ENCODE peak calls at places on chromosomes 5 and 9, in four cellular contexts. S is aorta; F is cardiac muscle cell; I is CD8-positive, alpha-beta T cell. P is an unnamed sample.

GRCh38 chr5:64800926-64801325 is 32.2 kb downstream of the CWC27 start:
- DNase-seq in I (no peak), F (no peak), S (no peak), P (no peak)

GRCh38 chr5:141349917-141350619 is at the start of gene PCDHGB1:
- DNase-seq in S (no peak), I (no peak), F (peak), P (no peak)

GRCh38 chr9:614421-614820 is 227.1 kb upstream of the DMRT1 start:
- DNase-seq in F (no peak), S (peak), I (no peak), P (peak)

GRCh38 chr5:83718195-83718825 is 2.3 kb downstream of the HAPLN1 start:
- DNase-seq in I (no peak), S (no peak), F (peak), P (no peak)

GRCh38 chr5:90473321-90474234 is 993 bp downstream of the MBLAC2 start:
- DNase-seq in S (no peak), F (no peak), I (peak), P (no peak)

GRCh38 chr5:133368009-133368408 is 244.3 kb downstream of the FSTL4 start:
- DNase-seq in F (no peak), S (no peak), I (no peak), P (no peak)

GRCh38 chr9:73079326-73079725 is 72.3 kb upstream of the ANXA1 start:
- DNase-seq in F (no peak), I (no peak), S (no peak), P (no peak)

GRCh38 chr5:136013559-136013958 is 15.2 kb upstream of the TGFBI start:
- DNase-seq in S (no peak), I (no peak), F (no peak), P (no peak)

GRCh38 chr5:146340260-146341081 is 1.8 kb downstream of the POU4F3 start:
- DNase-seq in S (peak), I (no peak), F (peak), P (no peak)

GRCh38 chr5:151257731-151258715 is 5.0 kb downstream of the GM2A start:
- DNase-seq in I (no peak), S (peak), F (no peak), P (no peak)

GRCh38 chr9:138064547-138064946 is 187.0 kb downstream of the CACNA1B start:
- DNase-seq in F (no peak), I (no peak), S (no peak), P (peak)

GRCh38 chr9:35191105-35191504 is 29.3 kb downstream of the UNC13B start:
- DNase-seq in S (no peak), F (no peak), I (no peak), P (no peak)

GRCh38 chr5:4868140-4868735 is 271.9 kb upstream of the ADAMTS16 start:
- DNase-seq in I (no peak), F (peak), S (no peak), P (no peak)

GRCh38 chr5:122515709-122516431 is 203.8 kb downstream of the SNCAIP start:
- DNase-seq in S (peak), F (peak), I (no peak), P (peak)

GRCh38 chr5:66080664-66081063 is 63.4 kb upstream of the SREK1 start:
- DNase-seq in I (no peak), F (peak), S (no peak), P (no peak)

GRCh38 chr5:176806137-176806536 is 4.2 kb upstream of the UNC5A start:
- DNase-seq in F (peak), S (no peak), I (no peak), P (no peak)

GRCh38 chr9:2765250-2765880 is 48.1 kb downstream of the KCNV2 start:
- DNase-seq in S (no peak), I (no peak), F (no peak), P (no peak)

GRCh38 chr9:14308751-14309140 is 5.2 kb downstream of the NFIB start:
- DNase-seq in I (no peak), F (no peak), S (no peak), P (no peak)

GRCh38 chr5:178074266-178074952 is 38.9 kb upstream of the N4BP3 start:
- DNase-seq in S (no peak), F (peak), I (no peak), P (no peak)

GRCh38 chr5:139392678-139393496 is 2.0 kb downstream of the PROB1 start:
- DNase-seq in F (peak), S (peak), I (peak), P (no peak)

GRCh38 chr9:74577956-74578355 is 80.8 kb downstream of the RORB start:
- DNase-seq in S (no peak), I (no peak), F (no peak), P (no peak)

GRCh38 chr9:78312125-78312524 is 15.2 kb downstream of the PSAT1 start:
- DNase-seq in F (no peak), S (no peak), I (no peak), P (no peak)

GRCh38 chr5:42811591-42812392 is at the start of gene SELENOP:
- DNase-seq in I (no peak), S (peak), F (peak), P (peak)

GRCh38 chr5:42808888-42809611 is 2.6 kb downstream of the SELENOP start:
- DNase-seq in I (no peak), F (no peak), S (no peak), P (no peak)

GRCh38 chr5:42810905-42811590 is 644 bp downstream of the SELENOP start:
- DNase-seq in F (peak), S (no peak), I (no peak), P (no peak)

GRCh38 chr5:42813533-42813932 is 1.8 kb upstream of the SELENOP start:
- DNase-seq in I (no peak), F (no peak), S (no peak), P (no peak)

GRCh38 chr5:42812620-42813019 is 928 bp upstream of the SELENOP start:
- DNase-seq in I (no peak), S (no peak), F (no peak), P (no peak)
- H3K4me3 ChIP-seq in I (no peak), S (no peak), F (no peak), P (no peak)

DNA sequence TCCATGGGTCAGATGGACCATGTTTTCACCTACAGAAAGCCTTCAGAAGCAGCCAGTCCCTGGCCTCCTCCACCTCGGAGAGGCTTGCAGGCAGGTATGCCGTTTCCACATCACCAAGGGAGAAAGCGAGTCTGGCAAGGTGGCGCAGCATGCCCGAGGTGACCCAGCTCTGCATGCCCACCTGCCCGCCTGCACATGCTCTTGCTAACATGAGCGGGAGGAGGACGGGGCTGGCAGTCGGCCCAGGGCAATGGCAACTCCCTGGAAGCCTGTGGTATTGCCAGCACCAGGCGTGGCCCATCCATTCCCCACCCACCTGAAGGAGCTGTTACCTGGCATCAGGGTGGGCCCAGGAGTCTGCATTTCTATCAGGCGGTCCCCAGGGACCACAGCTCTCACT is 3.3 kb upstream of the NINJ1 start:
- DNase-seq in S (peak), I (peak), F (no peak), P (no peak)
- H3K4me3 ChIP-seq in S (no peak), I (no peak), F (no peak), P (no peak)

GRCh38 chr9:124257070-124257864 is 482 bp upstream of the NEK6 start:
- DNase-seq in I (no peak), F (no peak), S (peak), P (no peak)

GRCh38 chr9:124251605-124252366 is 6.0 kb upstream of the NEK6 start:
- DNase-seq in I (no peak), S (no peak), F (peak), P (no peak)

GRCh38 chr9:124256517-124257069 is 1.2 kb upstream of the NEK6 start:
- DNase-seq in S (no peak), I (no peak), F (peak), P (no peak)

GRCh38 chr9:124255222-124255621 is 2.5 kb upstream of the NEK6 start:
- DNase-seq in S (peak), I (no peak), F (no peak), P (peak)

DNA sequence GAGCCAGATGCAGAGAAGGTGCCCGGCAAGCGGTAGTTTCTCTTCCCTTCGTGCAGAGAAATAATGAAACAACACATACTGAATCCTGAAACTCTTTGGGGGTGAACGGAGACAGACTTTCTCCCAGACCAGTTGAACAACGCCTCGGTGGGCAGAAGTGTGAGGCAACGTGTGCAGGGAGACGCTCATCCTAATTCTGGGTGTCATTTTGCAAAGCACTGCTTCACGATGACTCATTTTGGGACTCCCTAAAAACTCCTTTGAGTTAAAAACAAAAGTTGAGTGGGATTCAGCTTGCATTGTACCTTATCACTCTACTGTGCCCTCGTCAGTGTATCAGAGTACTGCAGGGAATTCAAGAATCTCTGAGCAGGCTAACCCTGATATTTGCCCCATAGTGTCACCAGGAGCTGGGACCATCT is 3.5 kb upstream of the NEK6 start:
- DNase-seq in S (no peak), F (no peak), I (no peak), P (peak)
- H3K4me3 ChIP-seq in S (no peak), F (no peak), I (no peak), P (no peak)

GRCh38 chr5:96629774-96630173 is 32.4 kb upstream of the CAST start:
- DNase-seq in S (no peak), I (no peak), F (peak), P (no peak)

GRCh38 chr5:96624631-96625030 is 37.5 kb upstream of the CAST start:
- DNase-seq in F (no peak), I (no peak), S (no peak), P (no peak)

GRCh38 chr5:96626956-96627355 is 35.2 kb upstream of the CAST start:
- DNase-seq in F (peak), I (no peak), S (no peak), P (no peak)

GRCh38 chr5:96628406-96628805 is 33.8 kb upstream of the CAST start:
- DNase-seq in S (no peak), I (no peak), F (no peak), P (no peak)

GRCh38 chr5:96627792-96628191 is 34.4 kb upstream of the CAST start:
- DNase-seq in I (no peak), F (no peak), S (no peak), P (no peak)
- H3K4me3 ChIP-seq in I (no peak), F (no peak), S (no peak), P (no peak)

GRCh38 chr5:75952291-75952690 is 130.9 kb upstream of the SV2C start:
- DNase-seq in F (no peak), I (no peak), S (no peak), P (no peak)
- H3K4me3 ChIP-seq in F (no peak), I (no peak), S (no peak), P (no peak)

GRCh38 chr5:143393516-143393915 is 10.0 kb downstream of the NR3C1 start:
- DNase-seq in F (no peak), S (no peak), I (no peak), P (no peak)

GRCh38 chr5:143397302-143398052 is 6.0 kb downstream of the NR3C1 start:
- DNase-seq in I (no peak), S (no peak), F (no peak), P (no peak)

GRCh38 chr5:143398053-143398355 is 5.5 kb downstream of the NR3C1 start:
- DNase-seq in S (no peak), I (no peak), F (no peak), P (no peak)

GRCh38 chr5:143396353-143396940 is 7.0 kb downstream of the NR3C1 start:
- DNase-seq in S (no peak), F (no peak), I (no peak), P (no peak)

DNA sequence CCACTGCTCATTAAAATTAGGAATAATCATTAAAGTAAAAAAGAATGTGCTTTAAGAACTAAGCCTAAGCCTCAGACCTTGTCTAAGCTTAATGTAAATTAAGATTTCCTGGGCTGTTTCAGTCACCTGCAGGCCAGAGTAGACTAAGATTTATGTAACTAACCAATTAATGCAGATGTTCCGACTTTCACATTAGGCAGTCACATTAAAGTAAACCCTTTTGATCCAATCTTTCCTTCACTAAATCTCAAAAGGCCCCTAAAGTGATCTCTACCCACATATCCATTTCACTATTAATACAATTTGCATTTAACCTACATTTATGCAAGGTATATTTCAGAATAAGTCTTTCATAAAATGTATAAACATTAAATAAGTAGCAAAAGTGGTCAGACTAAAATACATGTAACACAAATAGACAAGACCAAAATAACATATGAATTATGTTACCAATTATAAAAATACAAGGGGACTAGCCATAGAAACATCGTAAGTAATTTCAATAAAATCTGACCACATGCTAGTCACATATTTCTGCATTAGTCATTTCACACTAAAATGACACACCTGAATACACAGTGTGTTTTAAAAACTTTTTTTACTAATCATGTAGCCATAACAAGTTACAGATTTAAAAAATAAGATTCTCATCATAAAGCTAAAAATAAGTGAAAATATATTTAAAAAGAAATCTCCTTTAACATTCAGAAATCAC is 7.7 kb downstream of the NR3C1 start:
- DNase-seq in I (no peak), S (no peak), F (no peak), P (no peak)
- H3K4me3 ChIP-seq in I (no peak), S (no peak), F (no peak), P (peak)

GRCh38 chr9:21694424-21694823 is 108.0 kb upstream of the MTAP start:
- DNase-seq in F (no peak), S (no peak), I (no peak), P (no peak)
- H3K4me3 ChIP-seq in F (no peak), S (no peak), I (no peak), P (no peak)

GRCh38 chr9:32385135-32385884 is 867 bp downstream of the ACO1 start:
- DNase-seq in I (no peak), S (no peak), F (peak), P (no peak)

GRCh38 chr9:32384364-32385134 is at the start of gene ACO1:
- DNase-seq in F (peak), S (peak), I (peak), P (peak)

GRCh38 chr9:32384002-32384363 is 460 bp upstream of the ACO1 start:
- DNase-seq in S (no peak), F (no peak), I (no peak), P (no peak)

GRCh38 chr9:32387256-32387655 is 2.8 kb downstream of the ACO1 start:
- DNase-seq in I (no peak), S (no peak), F (no peak), P (no peak)

GRCh38 chr9:32385885-32386283 is 1.4 kb downstream of the ACO1 start:
- DNase-seq in I (no peak), S (no peak), F (no peak), P (no peak)
- H3K4me3 ChIP-seq in I (no peak), S (no peak), F (no peak), P (no peak)

GRCh38 chr5:158811921-158812320 is 287.8 kb downstream of the EBF1 start:
- DNase-seq in S (no peak), I (no peak), F (no peak), P (no peak)

GRCh38 chr5:158813275-158813674 is 286.4 kb downstream of the EBF1 start:
- DNase-seq in S (no peak), F (no peak), I (no peak), P (no peak)

GRCh38 chr5:158812381-158812780 is 287.3 kb downstream of the EBF1 start:
- DNase-seq in S (no peak), F (peak), I (peak), P (no peak)

GRCh38 chr5:158810615-158811014 is 289.1 kb downstream of the EBF1 start:
- DNase-seq in I (no peak), S (no peak), F (no peak), P (no peak)

DNA sequence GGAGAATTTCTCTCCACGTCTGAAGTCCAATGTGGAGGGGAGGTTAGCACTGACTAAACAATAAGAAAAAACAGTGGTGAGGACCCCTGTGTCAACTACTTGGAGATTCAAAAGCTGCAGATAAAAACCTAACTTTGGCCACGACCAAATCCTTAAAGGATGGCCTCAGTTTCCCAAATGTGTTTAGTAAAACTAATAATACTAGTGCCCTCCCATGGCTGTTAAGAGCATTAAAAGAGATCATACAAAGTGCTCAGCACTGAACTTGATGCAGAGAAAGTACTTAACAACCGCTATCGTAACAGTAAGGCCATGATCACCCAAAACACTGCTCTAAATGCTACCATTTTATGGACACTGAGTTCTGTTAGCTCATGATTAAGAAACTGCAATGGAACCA is 288.4 kb downstream of the EBF1 start:
- DNase-seq in I (no peak), F (no peak), S (no peak), P (no peak)
- H3K4me3 ChIP-seq in I (no peak), F (no peak), S (no peak), P (no peak)

DNA sequence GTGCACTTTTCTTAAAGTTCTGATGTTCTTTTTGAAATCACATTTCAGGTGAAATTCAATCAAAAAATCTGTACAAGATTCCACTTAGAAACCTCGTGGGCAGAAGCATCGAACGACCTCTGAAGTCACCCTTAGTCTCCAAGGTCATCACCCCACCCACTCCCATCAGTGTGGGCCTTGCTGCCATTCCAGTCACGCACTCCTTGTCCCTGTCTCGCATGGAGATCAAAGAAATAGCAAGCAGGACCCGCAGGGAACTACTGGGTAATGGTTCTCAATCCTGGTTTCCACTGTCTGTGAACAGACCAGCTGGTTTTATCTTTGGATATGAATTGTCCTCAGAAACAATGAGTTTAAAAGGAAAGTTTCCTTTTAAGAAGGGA is 8.1 kb upstream of the SLC2A8 start:
- DNase-seq in F (no peak), S (no peak), I (no peak), P (no peak)
- H3K4me3 ChIP-seq in F (no peak), S (no peak), I (no peak), P (no peak)

P was measured in tibial artery.